ENCODE peak calls at places on chromosomes 16 and 17, in six cellular contexts. M is activated naive CD4-positive, alpha-beta T cell treated with anti-CD3 and anti-CD28 coated beads, Interleukin-2, amount 10 ng/mL, durations not matched to agents 7 days and 5 days; G is SJSA1; K is iris pigment epithelial cell; Z is right atrium auricular region; C is HCT116. O is an unnamed sample.

GRCh38 chr17:42459256-42459982 is 741 bp downstream of the ATP6V0A1 start:
- DNase-seq in M (peak), G (no peak), K (peak), Z (peak), C (no peak), O (peak)

GRCh38 chr16:82031116-82032084 is 3.7 kb upstream of the HSD17B2 start:
- DNase-seq in M (no peak), G (no peak), K (peak), Z (no peak), C (peak), O (peak)

GRCh38 chr17:40343126-40344119 is 21.1 kb downstream of the GJD3 start:
- DNase-seq in M (no peak), G (no peak), K (no peak), Z (no peak), C (no peak), O (no peak)

GRCh38 chr17:45759761-45760160 is 24.4 kb upstream of the CRHR1 start:
- DNase-seq in M (no peak), G (no peak), K (peak), Z (no peak), C (peak), O (peak)

GRCh38 chr17:9298776-9299295 is 276.8 kb downstream of the STX8 start:
- DNase-seq in M (no peak), G (no peak), K (no peak), Z (no peak), C (no peak), O (no peak)

GRCh38 chr17:77796201-77796860 is 162.2 kb upstream of the TNRC6C start:
- DNase-seq in M (no peak), G (no peak), K (no peak), Z (no peak), C (no peak), O (no peak)

GRCh38 chr17:62109378-62109902 is 44.4 kb upstream of the MED13 start:
- DNase-seq in M (peak), G (peak), K (peak), Z (no peak), C (peak), O (peak)

GRCh38 chr16:22623351-22623781 is 112.7 kb downstream of the NPIPB5 start:
- DNase-seq in M (no peak), G (no peak), K (peak), Z (no peak), C (no peak), O (peak)

GRCh38 chr17:50207318-50207717 is 5.9 kb upstream of the COL1A1 start:
- DNase-seq in M (no peak), G (no peak), K (no peak), Z (no peak), C (no peak), O (no peak)

GRCh38 chr17:28508325-28508724 is 2.2 kb downstream of the FOXN1 start:
- DNase-seq in M (no peak), G (no peak), K (no peak), Z (no peak), C (no peak), O (no peak)

GRCh38 chr16:83356266-83356665 is 451.5 kb upstream of the HSBP1 start:
- DNase-seq in M (no peak), G (no peak), K (peak), Z (no peak), C (peak), O (peak)

GRCh38 chr16:87552772-87553171 is 49.5 kb upstream of the JPH3 start:
- DNase-seq in M (no peak), G (no peak), K (peak), Z (no peak), C (no peak), O (peak)

GRCh38 chr16:74107795-74108610 is 188.6 kb upstream of the PSMD7 start:
- DNase-seq in M (peak), G (no peak), K (peak), Z (no peak), C (peak), O (peak)

GRCh38 chr17:42163113-42163512 is 8.3 kb upstream of the RAB5C start:
- DNase-seq in M (peak), G (no peak), K (no peak), Z (no peak), C (peak), O (peak)

GRCh38 chr16:84925092-84925772 is 86.1 kb downstream of the ZDHHC7 start:
- DNase-seq in M (peak), G (peak), K (no peak), Z (no peak), C (peak), O (peak)

GRCh38 chr17:28271431-28271830 is 47.6 kb upstream of the TMEM97 start:
- DNase-seq in M (no peak), G (no peak), K (no peak), Z (no peak), C (no peak), O (no peak)

GRCh38 chr17:65660947-65661346 is 99.5 kb upstream of the AXIN2 start:
- DNase-seq in M (no peak), G (no peak), K (peak), Z (no peak), C (no peak), O (peak)

GRCh38 chr16:70428178-70428998 is 10.5 kb downstream of the ST3GAL2 start:
- DNase-seq in M (no peak), G (peak), K (peak), Z (peak), C (peak), O (peak)

GRCh38 chr16:19691161-19691850 is 26.7 kb downstream of the KNOP1 start:
- DNase-seq in M (no peak), G (no peak), K (no peak), Z (no peak), C (no peak), O (peak)

GRCh38 chr17:79137791-79138190 is 63.2 kb downstream of the ENGASE start:
- DNase-seq in M (no peak), G (no peak), K (no peak), Z (no peak), C (no peak), O (no peak)

GRCh38 chr17:31318298-31319190 is 2.9 kb downstream of the EVI2A start:
- DNase-seq in M (peak), G (no peak), K (peak), Z (peak), C (no peak), O (peak)

GRCh38 chr17:65108152-65108551 is 29.0 kb upstream of the RGS9 start:
- DNase-seq in M (no peak), G (no peak), K (no peak), Z (no peak), C (no peak), O (no peak)

GRCh38 chr16:87123356-87124001 is 193.7 kb downstream of the C16orf95 start:
- DNase-seq in M (no peak), G (peak), K (peak), Z (no peak), C (no peak), O (peak)

GRCh38 chr17:6471531-6472465 is 27.5 kb downstream of the PIMREG start:
- DNase-seq in M (no peak), G (peak), K (peak), Z (no peak), C (no peak), O (peak)

GRCh38 chr16:19218581-19218980 is 50.5 kb downstream of the SYT17 start:
- DNase-seq in M (no peak), G (no peak), K (no peak), Z (no peak), C (no peak), O (no peak)

GRCh38 chr16:83967838-83968482 is at the start of gene NECAB2:
- DNase-seq in M (peak), G (no peak), K (peak), Z (no peak), C (no peak), O (peak)

GRCh38 chr17:12282056-12282455 is 261.4 kb downstream of the MAP2K4 start:
- DNase-seq in M (no peak), G (no peak), K (peak), Z (no peak), C (no peak), O (peak)

GRCh38 chr17:82734987-82735866 is at the start of gene FN3K:
- DNase-seq in M (peak), G (no peak), K (peak), Z (peak), C (no peak), O (peak)

O was measured in ELR.